ENCODE peak calls at places on chromosomes 5 and 9, in nine cellular contexts. V is H1; Z is PC-9; P is tibial nerve; S is BE2C; O is HepG2; L is ascending aorta; J is CD8-positive, alpha-beta T cell; C is left lung. F is an unnamed sample.

GRCh38 chr5:96658272-96658671 is 3.9 kb upstream of the CAST start:
- DNase-seq in V (no peak), Z (peak; percentile 40), P (no peak), S (no peak), O (no peak), L (no peak), J (no peak), C (no peak), F (no peak)

GRCh38 chr9:91921371-91921770 is 28.7 kb downstream of the ROR2 start:
- DNase-seq in V (no peak), Z (no peak), P (no peak), S (no peak), O (no peak), L (no peak), J (no peak), C (no peak), F (no peak)

GRCh38 chr9:35226685-35227084 is 64.9 kb downstream of the UNC13B start:
- DNase-seq in V (no peak), Z (no peak), P (no peak), S (no peak), O (no peak), L (no peak), J (no peak), C (no peak), F (no peak)

GRCh38 chr5:33650911-33651310 is 210.1 kb downstream of the TARS1 start:
- DNase-seq in V (no peak), Z (peak; percentile 85), P (no peak), S (no peak), O (no peak), L (no peak), J (no peak), C (no peak), F (peak; percentile 50)

GRCh38 chr9:93205045-93205768 is 21.3 kb downstream of the WNK2 start:
- DNase-seq in V (no peak), Z (no peak), P (peak; percentile 15), S (peak; percentile 62), O (peak; percentile 48), L (no peak), J (no peak), C (no peak), F (no peak)

GRCh38 chr9:119771336-119771735 is 402.1 kb upstream of the BRINP1 start:
- DNase-seq in V (no peak), Z (no peak), P (no peak), S (no peak), O (no peak), L (no peak), J (no peak), C (no peak), F (no peak)

GRCh38 chr5:119055267-119055666 is 15.6 kb upstream of the DMXL1 start:
- DNase-seq in V (no peak), Z (no peak), P (no peak), S (no peak), O (no peak), L (no peak), J (no peak), C (no peak), F (peak; percentile 56)

GRCh38 chr9:73038089-73038509 is 85.2 kb upstream of the ALDH1A1 start:
- DNase-seq in V (no peak), Z (no peak), P (no peak), S (no peak), O (peak; percentile 45), L (no peak), J (no peak), C (no peak), F (no peak)

GRCh38 chr9:23829580-23830458 is 3.8 kb upstream of the ELAVL2 start:
- DNase-seq in V (no peak), Z (no peak), P (no peak), S (no peak), O (peak; percentile 1), L (no peak), J (no peak), C (no peak), F (peak; percentile 31)

GRCh38 chr5:77773734-77774280 is 2.3 kb downstream of the TBCA start:
- DNase-seq in V (no peak), Z (no peak), P (no peak), S (no peak), O (no peak), L (no peak), J (no peak), C (no peak), F (no peak)
- H3K4me3 ChIP-seq in V (no peak overlapping the region), Z (peak overlapping the region; percentile 79), P (no peak overlapping the region), S (no peak overlapping the region), O (no peak overlapping the region), L (peak overlapping the region; percentile 88), J (no peak overlapping the region), C (peak overlapping the region; percentile 90), F (no peak overlapping the region)

GRCh38 chr5:126971455-126972019 is 58.8 kb downstream of the MARCHF3 start:
- DNase-seq in V (no peak), Z (no peak), P (no peak), S (no peak), O (no peak), L (no peak), J (no peak), C (no peak), F (no peak)
- TF ChIP-seq CTCF in V (no peak), Z (no peak), P (no peak), S (no peak), O (no peak), L (no peak), J (no peak), C (no peak), F (no peak)

GRCh38 chr5:177332896-177333260 is 18.6 kb downstream of the LMAN2 start:
- DNase-seq in V (no peak), Z (no peak), P (no peak), S (peak; percentile 22), O (no peak), L (no peak), J (no peak), C (no peak), F (no peak)
- H3K36me3 ChIP-seq in V (peaks cover 36% of the 10 kb centered on the region), Z (peaks cover 16% of the 10 kb centered on the region), P (peaks cover 32% of the 10 kb centered on the region), S (peaks cover 59% of the 10 kb centered on the region), O (peaks cover 83% of the 10 kb centered on the region), L (peaks cover 81% of the 10 kb centered on the region), J (peaks cover 50% of the 10 kb centered on the region), C (peaks cover 93% of the 10 kb centered on the region), F (peaks cover 45% of the 10 kb centered on the region)

GRCh38 chr9:110668528-110669167 is at the start of gene MUSK:
- DNase-seq in V (no peak), Z (no peak), P (no peak), S (no peak), O (no peak), L (no peak), J (no peak), C (no peak), F (no peak)

GRCh38 chr9:110671849-110672248 is 3.3 kb downstream of the MUSK start:
- DNase-seq in V (no peak), Z (no peak), P (no peak), S (no peak), O (no peak), L (no peak), J (no peak), C (no peak), F (peak; percentile 70)

GRCh38 chr9:110672873-110673508 is 4.4 kb downstream of the MUSK start:
- DNase-seq in V (no peak), Z (no peak), P (no peak), S (no peak), O (no peak), L (no peak), J (no peak), C (no peak), F (no peak)

DNA sequence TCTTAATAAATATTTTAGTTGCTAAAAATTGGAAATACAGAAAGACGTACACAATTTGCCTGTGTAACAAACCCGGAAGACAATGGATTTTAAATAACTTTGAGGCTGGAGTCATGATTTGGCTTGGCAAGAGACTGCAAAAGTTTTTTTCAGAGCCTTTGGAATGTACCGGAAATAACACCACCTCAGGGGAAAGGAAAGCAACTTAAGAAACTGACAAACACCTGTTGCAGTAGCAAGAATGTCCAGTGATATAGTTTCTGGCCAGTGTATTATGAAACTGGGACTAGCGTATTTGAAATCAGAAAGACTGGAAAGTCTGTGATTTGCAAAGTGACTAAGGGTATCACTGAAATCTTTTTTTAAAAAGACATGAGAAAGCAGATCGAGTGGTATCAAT is 848 bp downstream of the MUSK start:
- DNase-seq in V (no peak), Z (peak; percentile 36), P (no peak), S (no peak), O (no peak), L (no peak), J (no peak), C (no peak), F (peak; percentile 69)
- H3K4me3 ChIP-seq in V (no peak overlapping the region), Z (no peak overlapping the region), P (no peak overlapping the region), S (no peak overlapping the region), O (no peak overlapping the region), L (no peak overlapping the region), J (no peak overlapping the region), C (no peak overlapping the region), F (no peak overlapping the region)

GRCh38 chr9:87498046-87498815 is 564 bp downstream of the DAPK1 start:
- DNase-seq in V (no peak), Z (peak; percentile 52), P (no peak), S (peak; percentile 73), O (peak; percentile 48), L (no peak), J (no peak), C (peak; percentile 61), F (no peak)
- TF ChIP-seq CTCF in V (no peak), Z (peak; percentile 27), P (no peak), S (peak; percentile 34), O (peak; percentile 68), L (no peak), J (no peak), C (no peak), F (peak; percentile 5)

GRCh38 chr9:136445799-136446198 is 6.2 kb upstream of the INPP5E start:
- DNase-seq in V (no peak), Z (no peak), P (no peak), S (no peak), O (no peak), L (no peak), J (no peak), C (no peak), F (no peak)
- H3K36me3 ChIP-seq in V (peaks cover 50% of the 10 kb centered on the region), Z (no peaks in the 10 kb centered on the region), P (peaks cover 22% of the 10 kb centered on the region), S (peaks cover 65% of the 10 kb centered on the region), O (peaks cover 73% of the 10 kb centered on the region), L (peaks cover 98% of the 10 kb centered on the region), J (peaks cover 39% of the 10 kb centered on the region), C (peaks cover 97% of the 10 kb centered on the region), F (peaks cover 45% of the 10 kb centered on the region)

GRCh38 chr9:87497604-87498045 is at the start of gene DAPK1:
- DNase-seq in V (no peak), Z (peak; percentile 52), P (peak; percentile 40), S (peak; percentile 89), O (peak; percentile 55), L (no peak), J (no peak), C (peak; percentile 80), F (no peak)

GRCh38 chr9:87498816-87499454 is 1.3 kb downstream of the DAPK1 start:
- DNase-seq in V (no peak), Z (no peak), P (no peak), S (peak; percentile 29), O (no peak), L (no peak), J (no peak), C (no peak), F (no peak)

GRCh38 chr9:87500894-87501656 is 3.4 kb downstream of the DAPK1 start:
- DNase-seq in V (no peak), Z (no peak), P (no peak), S (no peak), O (no peak), L (no peak), J (no peak), C (no peak), F (no peak)

GRCh38 chr9:87500491-87500890 is 2.8 kb downstream of the DAPK1 start:
- DNase-seq in V (no peak), Z (no peak), P (no peak), S (no peak), O (no peak), L (no peak), J (no peak), C (no peak), F (no peak)

GRCh38 chr9:87499455-87500015 is 1.9 kb downstream of the DAPK1 start:
- DNase-seq in V (no peak), Z (peak; percentile 43), P (no peak), S (no peak), O (no peak), L (no peak), J (no peak), C (no peak), F (no peak)
- H3K4me3 ChIP-seq in V (peak overlapping the region; percentile 83), Z (peak overlapping the region; percentile 70), P (peak overlapping the region; percentile 75), S (peak overlapping the region; percentile 62), O (peak overlapping the region; percentile 79), L (peak overlapping the region; percentile 56), J (no peak overlapping the region), C (peak overlapping the region; percentile 74), F (no peak overlapping the region)